ENCODE peak calls at places on chromosomes 1 and 21, in seven cellular contexts. V, M, F, U, S, N and O are unnamed samples.

GRCh38 chr1:27646676-27647075 is 11.7 kb upstream of the FGR start:
- DNase-seq in V (no peak), M (no peak), F (no peak), U (no peak), S (no peak), N (no peak), O (no peak)

GRCh38 chr1:156862602-156863599 is 2.2 kb downstream of the NTRK1 start:
- DNase-seq in V (no peak), M (no peak), F (no peak), U (no peak), S (no peak), N (no peak), O (no peak)

GRCh38 chr1:49651136-49651535 is 372.6 kb downstream of the AGBL4 start:
- DNase-seq in V (no peak), M (no peak), F (no peak), U (no peak), S (no peak), N (no peak), O (no peak)

GRCh38 chr1:17672226-17672625 is 82.9 kb upstream of the ACTL8 start:
- DNase-seq in V (no peak), M (no peak), F (no peak), U (no peak), S (no peak), N (no peak), O (no peak)

GRCh38 chr1:30384286-30385245 is 338.8 kb downstream of the MATN1 start:
- DNase-seq in V (no peak), M (no peak), F (peak; percentile 7), U (no peak), S (peak; percentile 59), N (no peak), O (no peak)

GRCh38 chr1:33081554-33082305 is 777 bp downstream of the AZIN2 start:
- DNase-seq in V (no peak), M (no peak), F (no peak), U (peak; percentile 41), S (no peak), N (no peak), O (no peak)

GRCh38 chr1:2021550-2021949 is 2.4 kb downstream of the GABRD start:
- DNase-seq in V (no peak), M (no peak), F (no peak), U (no peak), S (no peak), N (no peak), O (no peak)

GRCh38 chr21:42071146-42071737 is at the start of gene UMODL1:
- DNase-seq in V (no peak), M (no peak), F (no peak), U (no peak), S (no peak), N (no peak), O (no peak)

GRCh38 chr1:63152572-63152971 is 169.8 kb upstream of the FOXD3 start:
- DNase-seq in V (no peak), M (no peak), F (no peak), U (no peak), S (no peak), N (no peak), O (no peak)

GRCh38 chr21:35046880-35047229 is 2.2 kb downstream of the RUNX1 start:
- DNase-seq in V (no peak), M (peak; percentile 51), F (peak; percentile 55), U (peak; percentile 77), S (peak; percentile 76), N (no peak), O (no peak)

DNA sequence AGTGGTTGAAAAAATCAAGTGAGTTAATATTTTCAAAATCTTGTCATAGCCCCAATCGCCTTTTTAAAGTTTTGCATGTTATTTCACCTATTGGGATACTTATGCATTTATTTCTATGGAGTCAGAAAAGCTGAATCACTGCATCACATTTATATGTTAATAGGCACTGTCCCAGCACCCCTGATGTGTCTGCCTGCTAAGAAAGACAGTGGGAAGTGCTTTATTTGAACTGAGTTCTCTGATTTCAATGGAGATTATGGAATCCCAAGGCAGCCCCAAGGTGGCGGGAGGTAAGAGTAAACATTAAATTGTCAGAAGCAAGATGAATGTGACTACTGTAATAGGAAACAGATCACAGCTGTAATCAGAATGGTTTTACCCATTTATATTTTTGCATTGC is 2225.7 kb downstream of the NCAM2 start:
- DNase-seq in V (no peak), M (no peak), F (no peak), U (no peak), S (no peak), N (no peak), O (no peak)
- H3K9me3 ChIP-seq in V (no peaks in the 10 kb centered on the region), M (no peaks in the 10 kb centered on the region), F (no peaks in the 10 kb centered on the region), U (no peaks in the 10 kb centered on the region), S (no peaks in the 10 kb centered on the region), N (no peaks in the 10 kb centered on the region), O (no peaks in the 10 kb centered on the region)

DNA sequence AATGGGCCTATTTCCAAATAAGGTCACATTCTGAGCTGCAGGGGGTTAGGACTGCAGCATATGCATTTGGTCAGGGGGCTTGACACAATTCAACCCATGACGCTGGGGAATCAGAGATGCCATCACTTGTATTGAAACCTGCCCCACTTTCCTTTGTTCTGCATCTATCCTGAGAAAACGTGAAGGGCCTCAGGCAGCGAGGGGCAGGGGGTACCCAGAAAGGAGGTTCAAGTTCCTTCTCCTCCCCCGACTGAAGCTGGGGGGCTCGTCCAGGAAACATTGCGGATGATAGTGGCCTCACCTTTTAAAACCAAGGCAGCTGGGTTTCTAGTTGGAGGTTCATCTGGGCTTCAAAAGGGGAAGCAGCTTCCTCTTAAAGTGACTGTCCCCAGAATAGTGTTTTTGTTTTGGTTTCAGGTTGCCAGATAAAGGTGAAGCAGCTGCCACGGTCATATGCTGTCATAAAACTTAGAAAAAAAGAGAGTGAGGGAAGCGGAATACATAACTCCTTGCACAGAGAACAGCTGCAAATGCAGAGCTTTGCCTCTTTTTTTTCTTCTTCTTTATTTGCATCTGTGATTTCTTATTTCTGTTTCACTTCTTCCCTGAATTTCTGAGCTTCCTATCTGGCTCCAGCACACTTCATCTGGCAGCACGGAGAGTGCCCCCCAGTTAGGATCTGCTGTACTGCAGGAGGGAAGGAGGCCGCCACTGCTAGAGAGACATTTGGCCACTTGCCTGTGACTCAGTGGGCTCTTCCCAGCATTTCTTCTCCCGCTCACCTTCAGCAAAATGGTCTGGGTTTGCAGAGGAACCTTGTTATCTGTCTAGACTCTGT is 142.0 kb downstream of the AJAP1 start:
- DNase-seq in V (no peak), M (no peak), F (no peak), U (no peak), S (no peak), N (no peak), O (no peak)
- H3K9me3 ChIP-seq in V (no peaks in the 10 kb centered on the region), M (no peaks in the 10 kb centered on the region), F (no peaks in the 10 kb centered on the region), U (no peaks in the 10 kb centered on the region), S (no peaks in the 10 kb centered on the region), N (no peaks in the 10 kb centered on the region), O (no peaks in the 10 kb centered on the region)

GRCh38 chr1:4675454-4676186 is 21.2 kb downstream of the AJAP1 start:
- DNase-seq in V (no peak), M (no peak), F (no peak), U (no peak), S (no peak), N (no peak), O (no peak)

GRCh38 chr1:4671828-4672227 is 17.4 kb downstream of the AJAP1 start:
- DNase-seq in V (no peak), M (no peak), F (no peak), U (no peak), S (no peak), N (no peak), O (no peak)

GRCh38 chr1:4674117-4674516 is 19.7 kb downstream of the AJAP1 start:
- DNase-seq in V (no peak), M (no peak), F (no peak), U (no peak), S (no peak), N (no peak), O (no peak)

GRCh38 chr1:4674676-4675075 is 20.3 kb downstream of the AJAP1 start:
- DNase-seq in V (no peak), M (no peak), F (no peak), U (no peak), S (no peak), N (no peak), O (no peak)

DNA sequence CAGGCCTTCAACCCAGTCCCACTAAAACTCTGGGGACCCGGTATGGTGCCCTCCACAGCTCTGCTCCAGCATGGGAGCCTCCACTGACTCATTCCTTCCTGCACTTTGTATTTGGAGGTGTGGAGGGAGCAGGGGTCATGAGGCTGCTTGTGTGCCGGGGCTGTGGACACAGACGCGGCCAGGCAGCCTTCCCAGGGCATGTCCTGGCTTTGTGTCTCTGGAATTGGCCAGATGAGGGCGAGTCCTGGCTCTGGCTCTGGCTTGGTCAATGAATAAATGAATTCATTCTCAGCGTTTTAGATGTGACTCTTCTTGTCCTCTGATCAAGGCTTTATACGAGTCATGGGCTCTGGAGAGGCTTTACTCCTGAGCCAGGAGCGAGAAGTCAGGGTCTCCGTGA is 19.1 kb downstream of the AJAP1 start:
- DNase-seq in V (no peak), M (no peak), F (no peak), U (no peak), S (no peak), N (no peak), O (no peak)
- H3K9me3 ChIP-seq in V (peaks cover 12% of the 10 kb centered on the region), M (peaks cover 5% of the 10 kb centered on the region), F (peaks cover 5% of the 10 kb centered on the region), U (peaks cover 10% of the 10 kb centered on the region), S (no peaks in the 10 kb centered on the region), N (peaks cover 12% of the 10 kb centered on the region), O (no peaks in the 10 kb centered on the region)

GRCh38 chr21:45631540-45631939 is 12.0 kb upstream of the PCBP3 start:
- DNase-seq in V (no peak), M (no peak), F (no peak), U (no peak), S (no peak), N (no peak), O (no peak)

GRCh38 chr21:45632165-45632896 is 11.2 kb upstream of the PCBP3 start:
- DNase-seq in V (no peak), M (no peak), F (no peak), U (no peak), S (no peak), N (no peak), O (no peak)

GRCh38 chr21:45630876-45631275 is 12.6 kb upstream of the PCBP3 start:
- DNase-seq in V (no peak), M (no peak), F (no peak), U (no peak), S (no peak), N (no peak), O (no peak)

GRCh38 chr21:45630066-45630694 is 13.3 kb upstream of the PCBP3 start:
- DNase-seq in V (no peak), M (no peak), F (no peak), U (no peak), S (no peak), N (no peak), O (no peak)

GRCh38 chr21:45629046-45629981 is 14.2 kb upstream of the PCBP3 start:
- DNase-seq in V (no peak), M (no peak), F (no peak), U (no peak), S (no peak), N (no peak), O (no peak)
- H3K9me3 ChIP-seq in V (no peaks in the 10 kb centered on the region), M (peaks cover 1% of the 10 kb centered on the region), F (no peaks in the 10 kb centered on the region), U (peaks cover 5% of the 10 kb centered on the region), S (no peaks in the 10 kb centered on the region), N (no peaks in the 10 kb centered on the region), O (no peaks in the 10 kb centered on the region)

GRCh38 chr1:83508485-83509151 is 490.3 kb downstream of the TTLL7 start:
- DNase-seq in V (no peak), M (peak; percentile 44), F (no peak), U (peak; percentile 93), S (peak; percentile 44), N (no peak), O (peak; percentile 4)
- H3K9me3 ChIP-seq in V (no peaks in the 10 kb centered on the region), M (no peaks in the 10 kb centered on the region), F (no peaks in the 10 kb centered on the region), U (no peaks in the 10 kb centered on the region), S (no peaks in the 10 kb centered on the region), N (no peaks in the 10 kb centered on the region), O (no peaks in the 10 kb centered on the region)

GRCh38 chr1:246989901-246990300 is 18.0 kb downstream of the ZNF695 start:
- DNase-seq in V (no peak), M (no peak), F (no peak), U (no peak), S (no peak), N (no peak), O (no peak)
- H3K9me3 ChIP-seq in V (peaks cover 86% of the 10 kb centered on the region), M (peaks cover 7% of the 10 kb centered on the region), F (peaks cover 95% of the 10 kb centered on the region), U (peaks cover 92% of the 10 kb centered on the region), S (no peaks in the 10 kb centered on the region), N (peaks cover 99% of the 10 kb centered on the region), O (peaks cover 8% of the 10 kb centered on the region)